ENCODE peak calls at places on chromosomes 5 and 9, in seven cellular contexts. F is SW 1271, Y is HEK293T, B is kidney glomerular epithelial cell, I is head of caudate nucleus, O is T-helper 17 cell, K is left ventricle myocardium inferior. P is an unnamed sample.

GRCh38 chr9:106287108-106287631 is 575.8 kb upstream of the ZNF462 start:
- DNase-seq in B (no peak), F (no peak), I (peak; percentile 44), Y (no peak), O (no peak), K (no peak), P (peak; percentile 2)

GRCh38 chr9:87256973-87257372 is 240.7 kb upstream of the DAPK1 start:
- DNase-seq in K (no peak), B (no peak), F (no peak), Y (no peak), O (no peak), I (no peak), P (no peak)

GRCh38 chr5:138441221-138441620 is 2.4 kb downstream of the REEP2 start:
- DNase-seq in B (no peak), O (no peak), F (no peak), Y (no peak), I (no peak), K (no peak), P (no peak)

GRCh38 chr9:16871358-16872151 is 1.1 kb upstream of the BNC2 start:
- DNase-seq in K (peak; percentile 60), O (no peak), B (peak; percentile 58), Y (peak; percentile 21), I (peak; percentile 69), F (no peak), P (peak; percentile 82)

GRCh38 chr9:93295456-93296076 is 111.6 kb downstream of the WNK2 start:
- DNase-seq in Y (no peak), I (no peak), F (no peak), O (no peak), B (no peak), K (no peak), P (peak; percentile 6)

GRCh38 chr5:52743012-52743411 is 44.7 kb upstream of the ITGA1 start:
- DNase-seq in I (no peak), Y (no peak), B (no peak), K (no peak), O (no peak), F (no peak), P (no peak)

GRCh38 chr9:114276908-114277821 is 45.7 kb upstream of the ORM1 start:
- DNase-seq in O (no peak), I (no peak), F (no peak), B (peak; percentile 49), K (peak; percentile 7), Y (no peak), P (peak; percentile 91)

GRCh38 chr5:44332360-44332971 is 56.8 kb downstream of the FGF10 start:
- DNase-seq in Y (peak; percentile 10), B (peak; percentile 7), I (no peak), O (no peak), K (no peak), F (peak; percentile 70), P (peak; percentile 51)

GRCh38 chr9:35960029-35960655 is 2.2 kb upstream of the OR2S2 start:
- DNase-seq in K (no peak), B (no peak), Y (no peak), O (no peak), I (no peak), F (no peak), P (peak; percentile 66)

GRCh38 chr9:133048595-133048994 is 13.2 kb upstream of the CEL start:
- DNase-seq in K (no peak), I (peak; percentile 73), F (peak; percentile 15), O (no peak), B (no peak), Y (no peak), P (peak; percentile 71)

GRCh38 chr5:76074487-76074886 is 8.7 kb upstream of the SV2C start:
- DNase-seq in B (no peak), I (no peak), K (no peak), Y (peak; percentile 23), F (no peak), O (no peak), P (no peak)

GRCh38 chr9:72758944-72759343 is 193.9 kb downstream of the ALDH1A1 start:
- DNase-seq in I (no peak), K (no peak), O (no peak), B (no peak), F (no peak), Y (no peak), P (no peak)

GRCh38 chr5:10424124-10424731 is 17.5 kb upstream of the ROPN1L start:
- DNase-seq in I (no peak), O (no peak), F (peak; percentile 48), B (no peak), Y (peak; percentile 28), K (no peak), P (peak; percentile 49)

GRCh38 chr9:80041821-80042220 is 470.1 kb downstream of the TLE4 start:
- DNase-seq in O (no peak), Y (no peak), I (no peak), K (no peak), B (no peak), F (no peak), P (no peak)

GRCh38 chr5:28012538-28012937 is 974.2 kb upstream of the CDH9 start:
- DNase-seq in Y (peak; percentile 48), F (no peak), K (no peak), B (no peak), I (no peak), O (no peak), P (no peak)

GRCh38 chr9:127021664-127022337 is 100.6 kb downstream of the ANGPTL2 start:
- DNase-seq in B (no peak), F (no peak), K (peak; percentile 89), O (no peak), Y (no peak), I (peak; percentile 81), P (peak; percentile 94)

GRCh38 chr5:132103380-132103951 is 29.9 kb downstream of the CSF2 start:
- DNase-seq in F (peak; percentile 90), O (peak; percentile 64), I (no peak), K (peak; percentile 76), B (peak; percentile 66), Y (no peak), P (peak; percentile 84)

GRCh38 chr5:41406944-41407343 is 103.5 kb downstream of the PLCXD3 start:
- DNase-seq in Y (no peak), F (no peak), K (no peak), I (no peak), O (no peak), B (no peak), P (no peak)

GRCh38 chr5:17976404-17976803 is 342.1 kb downstream of the TAF11L14 start:
- DNase-seq in O (no peak), I (no peak), Y (no peak), K (no peak), F (no peak), B (no peak), P (no peak)

GRCh38 chr5:38846379-38846967 is 661 bp downstream of the OSMR start:
- DNase-seq in K (no peak), Y (no peak), O (no peak), F (peak; percentile 43), I (no peak), B (no peak), P (peak; percentile 27)

GRCh38 chr5:1765141-1765879 is 34.3 kb downstream of the MRPL36 start:
- DNase-seq in B (no peak), Y (no peak), K (no peak), F (no peak), O (no peak), I (no peak), P (no peak)

GRCh38 chr5:168324864-168325615 is 33.6 kb downstream of the WWC1 start:
- DNase-seq in O (no peak), K (no peak), I (no peak), B (peak; percentile 90), F (peak; percentile 62), Y (no peak), P (no peak)